ENCODE peak calls at places on chromosome 13, in seven cellular contexts. Q, I, A, D, F, P and O are unnamed samples.

GRCh38 chr13:95256086-95256485 is 45.2 kb downstream of the ABCC4 start:
- DNase-seq in Q (no peak), I (no peak), A (no peak), D (peak), F (no peak), P (no peak), O (no peak)

GRCh38 chr13:45331981-45332830 is 8.8 kb downstream of the TPT1 start:
- DNase-seq in Q (peak), I (no peak), A (no peak), D (peak), F (no peak), P (no peak), O (no peak)

GRCh38 chr13:23668557-23668956 is 98.3 kb downstream of the TNFRSF19 start:
- DNase-seq in Q (no peak), I (no peak), A (no peak), D (no peak), F (no peak), P (no peak), O (no peak)

GRCh38 chr13:34542321-34542720 is 399.7 kb upstream of the NBEA start:
- DNase-seq in Q (no peak), I (no peak), A (no peak), D (no peak), F (no peak), P (no peak), O (no peak)

GRCh38 chr13:90485441-90485840 is 862.0 kb upstream of the MIR17HG start:
- DNase-seq in Q (no peak), I (no peak), A (no peak), D (peak), F (no peak), P (no peak), O (no peak)

GRCh38 chr13:100634686-100635085 is 39.9 kb downstream of the TMTC4 start:
- DNase-seq in Q (no peak), I (no peak), A (no peak), D (no peak), F (no peak), P (no peak), O (no peak)

GRCh38 chr13:42255854-42256253 is 16.1 kb upstream of the AKAP11 start:
- DNase-seq in Q (no peak), I (no peak), A (no peak), D (no peak), F (no peak), P (no peak), O (no peak)

GRCh38 chr13:100541882-100542545 is 46.6 kb downstream of the GGACT start:
- DNase-seq in Q (peak), I (peak), A (no peak), D (no peak), F (peak), P (no peak), O (no peak)

GRCh38 chr13:69935043-69935442 is 172.6 kb upstream of the ATXN8OS start:
- DNase-seq in Q (no peak), I (no peak), A (no peak), D (no peak), F (no peak), P (no peak), O (no peak)

GRCh38 chr13:33799950-33800592 is 17.9 kb upstream of the RFC3 start:
- DNase-seq in Q (no peak), I (no peak), A (no peak), D (peak), F (peak), P (no peak), O (no peak)

GRCh38 chr13:27960362-27961226 is 8.5 kb downstream of the CDX2 start:
- DNase-seq in Q (no peak), I (peak), A (no peak), D (peak), F (peak), P (no peak), O (no peak)

GRCh38 chr13:111534646-111535461 is 214.4 kb downstream of the TEX29 start:
- DNase-seq in Q (no peak), I (no peak), A (no peak), D (no peak), F (peak), P (no peak), O (no peak)

GRCh38 chr13:110312669-110313031 is 5.6 kb downstream of the COL4A2 start:
- DNase-seq in Q (peak), I (no peak), A (no peak), D (peak), F (no peak), P (no peak), O (no peak)

GRCh38 chr13:67303661-67304333 is 73.7 kb upstream of the PCDH9 start:
- DNase-seq in Q (no peak), I (no peak), A (no peak), D (no peak), F (no peak), P (no peak), O (no peak)

GRCh38 chr13:35912841-35913240 is 218.3 kb downstream of the DCLK1 start:
- DNase-seq in Q (no peak), I (no peak), A (no peak), D (no peak), F (no peak), P (no peak), O (no peak)

GRCh38 chr13:44758595-44759221 is 182.6 kb upstream of the TSC22D1 start:
- DNase-seq in Q (no peak), I (peak), A (no peak), D (peak), F (no peak), P (no peak), O (no peak)

GRCh38 chr13:38394777-38395504 is 45.3 kb downstream of the UFM1 start:
- DNase-seq in Q (no peak), I (no peak), A (no peak), D (no peak), F (no peak), P (no peak), O (no peak)

GRCh38 chr13:97810152-97810551 is 143.3 kb upstream of the IPO5 start:
- DNase-seq in Q (no peak), I (no peak), A (no peak), D (peak), F (peak), P (no peak), O (no peak)

DNA sequence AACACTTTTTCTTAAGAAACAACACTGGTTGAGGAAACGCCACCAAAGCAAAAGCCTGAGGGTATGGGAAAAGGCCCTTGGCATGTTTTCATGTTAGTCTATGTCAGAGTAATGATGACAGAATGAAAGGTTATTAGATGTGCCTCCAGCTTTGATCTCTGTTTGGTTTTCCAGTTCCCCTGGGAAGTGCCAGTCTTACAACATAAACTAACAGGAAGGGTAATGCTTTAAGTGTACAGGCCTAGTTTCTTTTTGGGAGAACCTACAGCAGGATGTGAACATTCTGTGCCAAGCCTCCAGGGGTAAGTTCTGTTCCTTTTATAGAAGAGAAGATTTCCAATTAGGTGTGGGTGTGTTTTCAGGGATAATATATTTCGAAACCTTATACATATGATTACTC is 121.7 kb downstream of the FNDC3A start:
- DNase-seq in Q (no peak), I (no peak), A (no peak), D (peak), F (no peak), P (no peak), O (no peak)
- TF ChIP-seq CTCF in Q (no peak), I (no peak), A (no peak), D (no peak), F (no peak), P (no peak), O (no peak)

GRCh38 chr13:75685239-75685697 is 49.1 kb downstream of the LMO7 start:
- DNase-seq in Q (no peak), I (no peak), A (no peak), D (peak), F (peak), P (no peak), O (no peak)
- TF ChIP-seq CTCF in Q (no peak), I (no peak), A (no peak), D (peak), F (peak), P (no peak), O (no peak)

GRCh38 chr13:24745861-24746617 is 17.9 kb upstream of the RNF17 start:
- DNase-seq in Q (no peak), I (no peak), A (no peak), D (no peak), F (peak), P (no peak), O (no peak)
- TF ChIP-seq CTCF in Q (no peak), I (no peak), A (no peak), D (no peak), F (no peak), P (no peak), O (no peak)

GRCh38 chr13:40245567-40245966 is 420.9 kb downstream of the FOXO1 start:
- DNase-seq in Q (no peak), I (no peak), A (no peak), D (no peak), F (no peak), P (no peak), O (no peak)
- TF ChIP-seq CTCF in Q (no peak), I (no peak), A (no peak), D (no peak), F (no peak), P (no peak), O (no peak)

GRCh38 chr13:58994778-58995177 is 1169.0 kb downstream of the DIAPH3 start:
- DNase-seq in Q (no peak), I (no peak), A (no peak), D (no peak), F (no peak), P (no peak), O (no peak)
- TF ChIP-seq CTCF in Q (peak), I (no peak), A (no peak), D (peak), F (peak), P (peak), O (no peak)

DNA sequence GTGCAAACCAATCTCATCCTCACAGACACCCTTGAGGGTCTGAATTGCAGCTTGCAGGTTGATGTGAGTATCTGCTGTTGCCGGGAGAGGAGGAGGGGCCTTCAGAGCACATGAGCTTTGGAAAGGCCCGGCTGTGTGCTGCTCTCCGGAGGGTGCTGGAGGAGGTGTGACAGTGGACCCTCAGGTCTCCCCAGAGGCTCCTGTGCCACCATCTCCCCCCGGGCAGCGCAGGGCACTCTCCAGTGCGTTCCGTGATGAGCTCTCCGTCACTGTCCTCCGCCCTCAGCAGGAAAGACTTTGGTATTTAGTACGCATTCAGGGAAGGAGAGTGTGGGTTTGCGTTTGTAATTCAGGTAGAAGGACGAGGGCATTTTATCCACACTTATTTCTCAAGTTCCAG is 20.0 kb downstream of the LAMP1 start:
- DNase-seq in Q (no peak), I (no peak), A (no peak), D (no peak), F (no peak), P (peak), O (no peak)
- TF ChIP-seq CTCF in Q (no peak), I (no peak), A (no peak), D (no peak), F (no peak), P (no peak), O (no peak)

DNA sequence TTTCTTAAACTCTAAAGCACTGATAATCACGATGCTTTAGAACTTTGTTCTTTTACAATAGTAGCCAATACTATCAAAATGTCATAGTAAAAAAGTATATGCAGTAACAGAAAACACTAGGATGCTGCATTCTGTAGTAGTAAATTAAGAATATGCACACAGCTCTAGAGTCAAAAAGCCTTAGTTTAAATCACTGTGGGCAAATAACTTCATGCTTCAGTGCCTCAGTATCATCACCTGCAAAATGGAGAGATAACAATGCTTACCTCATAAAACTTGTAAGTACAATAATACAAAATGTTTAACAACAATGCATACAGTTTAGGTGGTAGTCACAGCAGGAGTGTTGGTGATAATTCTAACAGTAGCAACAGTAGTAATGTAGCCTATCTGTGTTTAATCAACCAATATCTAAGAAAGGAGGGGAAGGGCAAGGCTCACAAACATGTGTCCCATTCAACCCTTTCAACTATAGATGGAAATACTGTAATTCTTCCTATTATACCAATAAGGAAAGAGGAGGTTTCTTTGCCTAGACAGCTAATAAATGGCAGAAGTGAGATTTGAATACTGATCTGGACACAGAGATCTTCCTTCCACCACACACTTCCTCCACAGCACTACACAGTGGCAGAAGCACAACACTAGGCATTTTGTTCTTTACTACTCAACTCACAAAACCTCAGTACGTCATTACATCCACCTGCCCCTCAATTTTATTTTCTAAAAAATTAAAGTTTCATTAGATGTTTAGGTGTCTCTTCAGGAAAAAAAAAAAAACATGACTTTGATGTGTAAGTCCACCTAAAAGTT is 4.6 kb downstream of the RBM26 start:
- DNase-seq in Q (no peak), I (no peak), A (no peak), D (no peak), F (no peak), P (no peak), O (no peak)
- TF ChIP-seq CTCF in Q (no peak), I (no peak), A (no peak), D (no peak), F (no peak), P (no peak), O (no peak)